ENCODE peak calls at places on chromosomes 5 and 9, in nine cellular contexts. J is activated CD4-positive, alpha-beta T cell treated with anti-CD3 and anti-CD28 coated beads for 36 hours; S is left ventricle myocardium inferior; B is A172; V is amygdala; H is transverse colon; P is CD4-positive, alpha-beta memory T cell; Q is NCI-H1105 treated with DMSO at 0.1 percent for 48 hours; F is MM.1S. L is an unnamed sample.

GRCh38 chr5:151742870-151743294 is 15.5 kb downstream of the ATOX1 start:
- DNase-seq in J (no peak), S (peak), B (peak), V (peak), H (peak), P (no peak), Q (peak), F (no peak), L (peak)

GRCh38 chr9:121725008-121725795 is 73.8 kb downstream of the DAB2IP start:
- DNase-seq in J (no peak), S (peak), B (peak), V (peak), H (peak), P (no peak), Q (no peak), F (no peak), L (peak)

GRCh38 chr9:108489567-108489966 is 366.2 kb downstream of the ACTL7B start:
- DNase-seq in J (no peak), S (no peak), B (no peak), V (no peak), H (no peak), P (no peak), Q (no peak), F (no peak), L (no peak)

GRCh38 chr9:85909390-85909789 is 31.6 kb upstream of the NAA35 start:
- DNase-seq in J (no peak), S (no peak), B (no peak), V (no peak), H (no peak), P (no peak), Q (no peak), F (no peak), L (no peak)

GRCh38 chr9:68955281-68955680 is 58.6 kb downstream of the PRKACG start:
- DNase-seq in J (peak), S (no peak), B (no peak), V (no peak), H (no peak), P (no peak), Q (no peak), F (peak), L (no peak)

GRCh38 chr9:109182940-109183798 is 16.1 kb upstream of the FRRS1L start:
- DNase-seq in J (peak), S (no peak), B (peak), V (no peak), H (peak), P (no peak), Q (no peak), F (peak), L (peak)

GRCh38 chr5:104431946-104432345 is 869.4 kb upstream of the NUDT12 start:
- DNase-seq in J (no peak), S (no peak), B (no peak), V (no peak), H (no peak), P (no peak), Q (peak), F (no peak), L (no peak)

GRCh38 chr9:83384214-83384613 is 154.0 kb downstream of the FRMD3 start:
- DNase-seq in J (no peak), S (no peak), B (no peak), V (no peak), H (no peak), P (no peak), Q (peak), F (no peak), L (no peak)

GRCh38 chr5:368162-369084 is 46.9 kb downstream of the AHRR start:
- DNase-seq in J (peak), S (no peak), B (no peak), V (no peak), H (peak), P (no peak), Q (no peak), F (no peak), L (peak)

L was measured in fibroblast of mammary gland.